ENCODE peak calls at places on chromosomes 5 and 9, in five cellular contexts. Z is effector memory CD4-positive, alpha-beta T cell; X is pancreas; F is sigmoid colon; P is fibroblast of pulmonary artery. Q is an unnamed sample.

GRCh38 chr5:127875235-127876021 is 172.2 kb downstream of the CCDC192 start:
- DNase-seq in Z (no peak), F (no peak), X (no peak), P (peak), Q (peak)

GRCh38 chr9:17229945-17230560 is 95.2 kb downstream of the CNTLN start:
- DNase-seq in Z (no peak), P (no peak), F (no peak), X (no peak), Q (no peak)

GRCh38 chr5:55706230-55706629 is 5.9 kb downstream of the SLC38A9 start:
- DNase-seq in Z (no peak), X (no peak), F (no peak), P (no peak), Q (no peak)

GRCh38 chr9:119802621-119803020 is 433.4 kb upstream of the BRINP1 start:
- DNase-seq in X (no peak), F (peak), Z (no peak), P (no peak), Q (no peak)

GRCh38 chr5:141172381-141173204 is at the start of gene PCDHB7:
- DNase-seq in F (no peak), X (no peak), Z (no peak), P (peak), Q (no peak)

GRCh38 chr9:126043691-126044090 is 282.9 kb upstream of the MVB12B start:
- DNase-seq in F (no peak), P (peak), Z (no peak), X (no peak), Q (no peak)

GRCh38 chr5:110727025-110727314 is 499 bp upstream of the TMEM232 start:
- DNase-seq in P (no peak), X (no peak), F (no peak), Z (no peak), Q (no peak)

GRCh38 chr5:135429326-135429725 is 17.8 kb downstream of the DCANP1 start:
- DNase-seq in X (no peak), P (peak), F (no peak), Z (no peak), Q (peak)

GRCh38 chr5:52989025-52989780 is at the start of gene ITGA2:
- DNase-seq in Z (no peak), X (peak), P (peak), F (peak), Q (no peak)

GRCh38 chr5:172637122-172637580 is 3.9 kb upstream of the NEURL1B start:
- DNase-seq in P (no peak), F (peak), X (no peak), Z (no peak), Q (no peak)

GRCh38 chr9:2765250-2765880 is 48.1 kb downstream of the KCNV2 start:
- DNase-seq in Z (no peak), F (no peak), X (no peak), P (no peak), Q (no peak)

GRCh38 chr5:56169281-56169680 is 63.8 kb downstream of the ANKRD55 start:
- DNase-seq in F (no peak), Z (no peak), P (peak), X (no peak), Q (no peak)

GRCh38 chr5:175252234-175252805 is 191.7 kb downstream of the DRD1 start:
- DNase-seq in Z (no peak), F (no peak), P (no peak), X (no peak), Q (no peak)

GRCh38 chr5:96649938-96650540 is 12.1 kb upstream of the CAST start:
- DNase-seq in F (no peak), P (no peak), X (no peak), Z (no peak), Q (no peak)

GRCh38 chr5:58407042-58407709 is 52.7 kb downstream of the PLK2 start:
- DNase-seq in X (no peak), P (peak), Z (no peak), F (no peak), Q (peak)

GRCh38 chr9:118023649-118024048 is 319.4 kb downstream of the TLR4 start:
- DNase-seq in Z (no peak), P (no peak), X (no peak), F (no peak), Q (no peak)

GRCh38 chr9:77424993-77425392 is 223.1 kb downstream of the GNA14 start:
- DNase-seq in F (no peak), P (no peak), X (no peak), Z (no peak), Q (no peak)

GRCh38 chr5:139788294-139788875 is 7.2 kb upstream of the PSD2 start:
- DNase-seq in F (no peak), X (no peak), Z (no peak), P (no peak), Q (no peak)

GRCh38 chr9:89564257-89564878 is 40.4 kb upstream of the GADD45G start:
- DNase-seq in F (no peak), P (peak), Z (no peak), X (no peak), Q (no peak)

GRCh38 chr5:136768457-136768856 is 403.1 kb upstream of the TRPC7 start:
- DNase-seq in Z (no peak), F (no peak), P (no peak), X (no peak), Q (no peak)

GRCh38 chr9:83271665-83272071 is 208.7 kb upstream of the RASEF start:
- DNase-seq in P (peak), Z (no peak), X (no peak), F (no peak), Q (no peak)
- H3K4me3 ChIP-seq in P (no peak), Z (no peak), X (no peak), F (no peak), Q (no peak)

GRCh38 chr5:67538855-67539506 is 342.4 kb upstream of the CD180 start:
- DNase-seq in F (no peak), X (no peak), Z (no peak), P (no peak), Q (no peak)

GRCh38 chr5:67541869-67542268 is 345.3 kb upstream of the CD180 start:
- DNase-seq in Z (no peak), P (no peak), F (no peak), X (no peak), Q (no peak)

GRCh38 chr5:67542489-67542888 is 345.9 kb upstream of the CD180 start:
- DNase-seq in X (no peak), P (no peak), F (no peak), Z (no peak), Q (no peak)

GRCh38 chr5:67547682-67548081 is 351.1 kb upstream of the CD180 start:
- DNase-seq in Z (no peak), F (no peak), X (no peak), P (no peak), Q (no peak)

GRCh38 chr5:67543704-67544103 is 347.1 kb upstream of the CD180 start:
- DNase-seq in F (no peak), P (no peak), Z (no peak), X (no peak), Q (no peak)
- H3K4me3 ChIP-seq in F (no peak), P (no peak), Z (no peak), X (no peak), Q (no peak)

DNA sequence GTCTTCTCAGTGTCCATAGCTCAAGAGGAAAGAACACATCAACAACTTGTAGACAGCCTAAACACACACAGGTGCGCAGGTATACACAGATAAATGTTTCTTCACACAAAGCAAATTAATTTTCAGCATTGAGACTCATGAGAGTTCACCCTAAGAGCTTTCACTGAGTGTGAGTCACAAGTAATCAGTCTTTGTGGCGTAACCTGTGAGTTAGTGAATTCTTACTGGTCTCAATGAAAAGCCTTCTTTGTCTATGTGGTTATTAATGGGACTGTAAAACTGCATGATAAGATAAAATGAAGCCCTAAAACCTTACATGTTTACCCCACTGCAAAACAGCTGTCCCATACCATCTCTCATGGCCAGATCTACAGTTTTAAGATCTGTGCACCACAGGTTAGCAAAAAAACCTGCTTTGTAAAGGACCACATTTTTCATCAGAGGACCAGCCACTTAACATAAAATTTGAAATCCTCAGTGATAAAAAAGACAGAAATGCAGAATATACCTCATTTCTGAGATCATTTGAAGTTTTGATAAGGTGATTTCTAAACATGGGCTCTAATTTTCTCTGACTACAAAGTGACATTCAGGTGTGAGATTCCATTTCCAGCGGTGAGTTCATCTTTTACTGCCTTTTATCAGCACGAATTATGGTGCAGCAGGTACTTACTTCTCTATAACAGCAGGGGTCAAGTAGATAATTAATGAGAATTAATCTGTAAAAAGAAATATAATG is 335.8 kb upstream of the PIK3R1 start:
- DNase-seq in F (no peak), P (peak), Z (no peak), X (no peak), Q (peak)
- H3K4me3 ChIP-seq in F (no peak), P (no peak), Z (no peak), X (no peak), Q (no peak)

GRCh38 chr5:2607622-2608021 is 143.9 kb downstream of the IRX2 start:
- DNase-seq in X (no peak), F (no peak), Z (no peak), P (no peak), Q (no peak)

GRCh38 chr5:2598503-2598902 is 153.0 kb downstream of the IRX2 start:
- DNase-seq in X (no peak), F (no peak), Z (no peak), P (no peak), Q (no peak)

GRCh38 chr5:2603176-2603575 is 148.3 kb downstream of the IRX2 start:
- DNase-seq in X (no peak), F (no peak), P (no peak), Z (no peak), Q (no peak)

GRCh38 chr5:2608391-2608790 is 143.1 kb downstream of the IRX2 start:
- DNase-seq in F (no peak), X (no peak), P (no peak), Z (no peak), Q (no peak)

DNA sequence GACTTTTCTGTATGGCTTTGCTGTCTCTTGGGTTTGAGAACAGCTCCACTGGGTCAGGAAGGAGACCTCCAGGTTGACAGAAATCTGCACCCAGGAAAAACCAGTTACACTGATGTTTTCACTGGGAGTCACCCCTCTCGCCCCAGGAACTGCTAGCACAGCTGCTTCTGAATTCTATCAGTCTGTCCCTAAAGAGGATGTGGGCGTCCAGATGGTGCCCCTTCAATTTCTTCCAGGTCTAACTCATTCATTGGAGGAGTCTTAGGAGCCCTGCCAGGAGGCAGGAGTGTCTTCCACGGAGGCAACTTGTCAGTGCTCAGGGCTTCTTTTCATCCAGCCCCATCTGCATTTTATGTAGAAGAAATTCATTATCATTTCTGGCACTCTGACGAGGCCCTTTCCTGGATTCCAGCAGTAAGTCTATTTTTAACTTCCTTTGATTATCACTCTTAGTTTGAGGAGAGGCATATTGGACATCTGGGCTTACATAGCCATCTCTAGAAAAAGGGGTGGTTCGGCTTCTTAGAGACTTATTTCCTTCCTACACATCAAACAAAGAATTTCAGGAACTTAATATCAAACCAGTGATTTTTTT is 148.9 kb downstream of the IRX2 start:
- DNase-seq in P (peak), F (no peak), X (no peak), Z (no peak), Q (no peak)
- H3K4me3 ChIP-seq in P (no peak), F (no peak), X (no peak), Z (no peak), Q (no peak)

GRCh38 chr9:137801023-137801319 is 76.6 kb upstream of the CACNA1B start:
- DNase-seq in Z (no peak), X (peak), F (no peak), P (no peak), Q (no peak)

GRCh38 chr9:137802021-137802420 is 75.6 kb upstream of the CACNA1B start:
- DNase-seq in P (no peak), X (no peak), Z (no peak), F (no peak), Q (no peak)

GRCh38 chr9:137799630-137799983 is 78.0 kb upstream of the CACNA1B start:
- DNase-seq in F (no peak), P (no peak), X (no peak), Z (no peak), Q (no peak)

GRCh38 chr9:137798901-137799629 is 78.5 kb upstream of the CACNA1B start:
- DNase-seq in F (no peak), P (no peak), Z (no peak), X (no peak), Q (no peak)

GRCh38 chr9:137800196-137801022 is 77.2 kb upstream of the CACNA1B start:
- DNase-seq in Z (no peak), X (peak), P (no peak), F (no peak), Q (no peak)
- H3K4me3 ChIP-seq in Z (no peak), X (no peak), P (no peak), F (no peak), Q (no peak)

DNA sequence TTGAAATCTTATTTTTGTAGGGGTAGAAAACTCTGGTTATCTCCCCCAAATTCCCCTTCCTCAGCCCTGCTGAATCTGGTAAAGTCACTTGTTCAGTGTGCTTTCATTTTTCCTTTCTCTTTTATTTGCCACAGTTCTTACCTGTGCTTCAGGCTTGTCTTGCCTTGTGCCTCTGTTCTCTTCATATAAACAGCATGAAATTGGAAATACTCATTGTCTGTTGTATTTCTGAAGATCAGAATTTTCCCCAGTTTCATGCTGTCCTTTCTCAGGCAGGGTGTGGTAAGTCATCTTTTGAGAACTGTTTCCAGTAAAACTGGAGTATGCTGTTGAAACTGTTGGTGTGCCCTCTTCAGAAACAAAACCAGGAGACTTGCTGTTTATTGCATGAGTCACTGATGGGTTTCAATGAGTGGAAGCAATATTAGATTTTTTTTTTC is 7.0 kb downstream of the PAM start:
- DNase-seq in X (no peak), F (no peak), P (peak), Z (no peak), Q (peak)
- H3K4me3 ChIP-seq in X (no peak), F (no peak), P (no peak), Z (peak), Q (no peak)

Q was measured in skeletal muscle cell.